ENCODE peak calls at places on chromosomes 4 and X, in ten cellular contexts. U is SK-N-SH, N is GM23248, S is H9, V is neural progenitor cell, X is MM.1S, J is GM23338, R is IMR-90, G is mesenchymal stem cell, P is A549. Q is an unnamed sample.

GRCh38 chr4:141898336-141898735 is 262.0 kb downstream of the IL15 start:
- DNase-seq in X (no peak), V (no peak), S (no peak), U (no peak), N (peak; percentile 9), G (no peak), P (no peak), R (no peak), J (no peak), Q (no peak)

GRCh38 chr4:164779811-164780216 is 25.9 kb downstream of the SMIM31 start:
- DNase-seq in X (peak; percentile 57), R (peak; percentile 31), U (peak; percentile 42), V (peak; percentile 68), P (peak; percentile 13), J (peak; percentile 78), N (peak; percentile 80), S (peak; percentile 63), G (peak; percentile 43), Q (peak; percentile 17)

GRCh38 chr4:1770245-1770644 is 22.8 kb upstream of the FGFR3 start:
- DNase-seq in R (no peak), N (no peak), X (no peak), U (no peak), J (no peak), G (no peak), P (no peak), V (peak; percentile 90), S (no peak), Q (no peak)

GRCh38 chr4:129092636-129093172 is 635 bp downstream of the SCLT1 start:
- DNase-seq in N (peak; percentile 60), J (no peak), S (no peak), G (peak; percentile 52), X (peak; percentile 39), R (peak; percentile 28), U (no peak), V (no peak), P (no peak), Q (no peak)

GRCh38 chr4:69965628-69966027 is at the start of gene CSN2:
- DNase-seq in R (no peak), G (no peak), N (no peak), J (no peak), X (no peak), P (no peak), V (no peak), U (no peak), S (no peak), Q (no peak)

GRCh38 chrX:133365886-133366611 is 49.2 kb downstream of the GPC4 start:
- DNase-seq in S (no peak), R (peak; percentile 44), V (no peak), G (peak; percentile 36), N (peak; percentile 50), X (no peak), J (no peak), U (no peak), P (no peak), Q (no peak)

GRCh38 chr4:177964061-177964460 is 521.8 kb upstream of the AGA start:
- DNase-seq in P (no peak), J (no peak), N (peak; percentile 7), X (no peak), V (no peak), G (no peak), R (peak; percentile 67), U (no peak), S (no peak), Q (peak; percentile 51)

GRCh38 chrX:129759576-129760061 is 20.1 kb upstream of the SASH3 start:
- DNase-seq in V (peak; percentile 34), U (no peak), P (no peak), S (no peak), J (peak; percentile 2), X (peak; percentile 96), G (peak; percentile 68), R (peak; percentile 83), N (peak; percentile 53), Q (peak; percentile 69)

GRCh38 chrX:44157858-44158257 is 184.7 kb upstream of the NDP start:
- DNase-seq in G (no peak), J (no peak), R (no peak), S (no peak), N (peak; percentile 67), X (no peak), V (no peak), P (no peak), U (no peak), Q (peak; percentile 8)

GRCh38 chr4:140793291-140793690 is 37.1 kb upstream of the TBC1D9 start:
- DNase-seq in G (no peak), S (no peak), U (no peak), P (no peak), J (no peak), X (no peak), R (no peak), V (no peak), N (no peak), Q (no peak)

GRCh38 chr4:31657859-31658258 is 937.7 kb downstream of the PCDH7 start:
- DNase-seq in J (no peak), G (no peak), U (no peak), V (no peak), P (no peak), S (no peak), X (no peak), R (peak; percentile 13), N (no peak), Q (peak; percentile 16)

GRCh38 chrX:11446331-11446730 is 153.1 kb downstream of the AMELX start:
- DNase-seq in U (no peak), G (no peak), V (no peak), J (no peak), R (peak; percentile 55), N (peak; percentile 76), P (no peak), S (no peak), X (no peak), Q (no peak)

DNA sequence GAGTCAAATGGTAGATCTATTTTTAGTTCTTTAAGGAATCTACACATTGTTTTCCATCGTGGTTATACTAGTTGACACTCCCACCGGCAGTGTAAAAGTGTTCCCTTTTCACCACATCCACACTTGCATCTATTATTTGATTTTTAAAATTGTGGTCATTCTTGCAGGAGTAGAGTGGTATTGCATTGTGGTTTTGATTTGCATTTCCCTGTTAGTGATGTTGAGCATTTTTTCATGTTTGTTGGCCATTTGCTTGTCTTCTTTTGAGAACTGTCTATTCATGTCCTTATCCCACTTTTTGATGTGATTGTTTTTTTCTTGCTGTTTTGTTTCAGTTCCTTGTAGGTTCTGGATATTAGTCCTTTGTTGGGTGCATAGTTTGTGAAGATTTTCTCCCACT is 70.0 kb downstream of the TAB3 start:
- DNase-seq in G (no peak), J (no peak), X (no peak), U (no peak), P (no peak), R (no peak), S (no peak), N (no peak), V (no peak), Q (no peak)
- H3K4me2 ChIP-seq in G (no peak overlapping the region), J (no peak overlapping the region), X (no peak overlapping the region), U (no peak overlapping the region), P (no peak overlapping the region), R (no peak overlapping the region), S (no peak overlapping the region), N (no peak overlapping the region), V (no peak overlapping the region), Q (no peak overlapping the region)

DNA sequence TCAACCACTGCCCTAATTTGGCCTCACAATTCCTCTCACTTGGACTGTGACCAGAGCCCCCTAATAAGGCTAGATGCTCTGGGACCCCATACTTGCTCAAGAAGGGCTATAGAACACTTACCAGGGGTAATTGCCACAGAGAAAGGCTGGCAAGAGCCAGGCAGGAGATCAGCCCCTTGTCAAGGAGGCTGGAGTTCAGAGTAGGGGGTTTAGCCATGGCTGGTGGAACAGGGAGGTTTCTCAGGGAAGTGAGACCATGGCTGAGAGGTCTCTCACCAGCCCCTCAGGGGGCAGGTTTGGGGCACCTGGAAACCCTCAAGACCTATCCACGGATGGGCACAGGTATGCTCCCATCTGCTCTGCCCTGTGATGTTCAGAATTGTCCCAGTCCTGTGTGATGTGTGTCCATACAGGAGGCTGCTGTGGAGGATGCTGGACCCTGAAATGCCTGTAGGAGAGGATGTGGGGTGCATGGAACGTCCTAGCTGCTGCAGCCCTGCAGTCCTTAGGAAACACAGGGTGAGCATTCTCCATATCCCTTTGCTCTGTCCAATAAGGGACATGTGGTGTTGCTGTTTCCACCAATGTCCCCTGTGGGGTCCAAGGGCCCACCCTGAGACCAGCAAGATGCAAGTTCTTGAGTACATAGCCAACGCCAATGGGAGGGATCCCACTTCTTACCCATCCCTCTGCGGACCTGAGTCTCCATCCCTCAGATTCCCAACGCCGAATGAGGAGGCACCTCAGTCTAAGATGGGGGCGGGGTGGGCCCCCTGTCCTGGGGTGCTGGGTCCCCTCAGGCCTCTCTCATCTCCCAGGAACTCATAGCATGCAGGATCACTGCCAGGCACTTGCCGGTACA is 16.4 kb upstream of the HSFX1 start:
- DNase-seq in P (no peak), G (no peak), N (no peak), R (no peak), V (no peak), U (no peak), X (no peak), S (no peak), J (no peak), Q (no peak)
- H3K4me2 ChIP-seq in P (no peak overlapping the region), G (no peak overlapping the region), N (no peak overlapping the region), R (no peak overlapping the region), V (no peak overlapping the region), U (no peak overlapping the region), X (no peak overlapping the region), S (no peak overlapping the region), J (no peak overlapping the region), Q (no peak overlapping the region)

GRCh38 chr4:113541933-113542332 is 219.6 kb downstream of the CAMK2D start:
- DNase-seq in U (no peak), V (no peak), S (no peak), G (no peak), P (no peak), R (peak; percentile 48), J (no peak), X (no peak), N (peak; percentile 23), Q (no peak)

GRCh38 chr4:113550510-113550909 is 211.0 kb downstream of the CAMK2D start:
- DNase-seq in N (no peak), X (no peak), S (no peak), R (no peak), J (no peak), G (no peak), U (no peak), V (no peak), P (no peak), Q (no peak)

GRCh38 chr4:113553082-113553481 is 208.5 kb downstream of the CAMK2D start:
- DNase-seq in X (no peak), P (no peak), N (no peak), S (no peak), J (no peak), R (no peak), G (no peak), U (no peak), V (no peak), Q (peak; percentile 30)

GRCh38 chr4:113548303-113548702 is 213.2 kb downstream of the CAMK2D start:
- DNase-seq in X (no peak), U (no peak), G (no peak), V (no peak), J (no peak), P (no peak), R (no peak), N (no peak), S (no peak), Q (no peak)

GRCh38 chr4:113547487-113548042 is 214.0 kb downstream of the CAMK2D start:
- DNase-seq in V (peak; percentile 91), U (peak; percentile 67), S (peak; percentile 93), X (peak; percentile 95), R (peak; percentile 95), J (peak; percentile 95), G (peak; percentile 91), N (peak; percentile 99), P (peak; percentile 60), Q (peak; percentile 98)
- H3K4me2 ChIP-seq in V (no peak overlapping the region), U (no peak overlapping the region), S (no peak overlapping the region), X (no peak overlapping the region), R (no peak overlapping the region), J (no peak overlapping the region), G (no peak overlapping the region), N (no peak overlapping the region), P (peak overlapping the region; percentile 52), Q (peak overlapping the region; percentile 29)

GRCh38 chrX:118350221-118350620 is 4.3 kb downstream of the WDR44 start:
- DNase-seq in U (no peak), P (no peak), S (no peak), N (peak; percentile 58), R (peak; percentile 40), J (no peak), G (peak; percentile 47), X (peak; percentile 23), V (no peak), Q (no peak)
- H3K4me2 ChIP-seq in U (no peak overlapping the region), P (peak overlapping the region; percentile 29), S (no peak overlapping the region), N (peak overlapping the region; percentile 86), R (peak overlapping the region; percentile 82), J (peak overlapping the region; percentile 20), G (no peak overlapping the region), X (peak overlapping the region; percentile 31), V (no peak overlapping the region), Q (no peak overlapping the region)

Q was measured in mammary epithelial cell.